ENCODE peak calls at places on chromosome 12, in eight cellular contexts. L is GM10248; A is CD4-positive, alpha-beta T cell; R is amniotic epithelial cell; V is activated effector memory CD4-positive, alpha-beta T cell treated with Interleukin-2 at 50 U/mL for 16 hours; J is thoracic aorta; Q is activated T-helper 1 cell treated with anti-CD3 and anti-CD28 coated beads, Interleukin-12 subunit alpha, Interleukin-12 subunit beta, Interleukin-2, Interleukin-4 antibody, amounts not matched to agents 30 ng/mL and 10 ng/mL and 1 ng/mL, durations not matched to agents 14 hours and 24 hours and 36 hours; F is brain microvascular endothelial cell. G is an unnamed sample.

GRCh38 chr12:43434614-43435013 is 117.4 kb downstream of the ADAMTS20 start:
- DNase-seq in J (no peak), Q (no peak), V (no peak), R (peak), L (no peak), F (no peak), A (no peak), G (no peak)

GRCh38 chr12:108618079-108618952 is 15.4 kb downstream of the SELPLG start:
- DNase-seq in A (peak), L (peak), Q (peak), J (no peak), V (peak), F (peak), R (peak), G (peak)

GRCh38 chr12:68686262-68686594 is 550 bp upstream of the NUP107 start:
- DNase-seq in J (no peak), A (no peak), F (no peak), L (no peak), R (no peak), V (no peak), Q (no peak), G (no peak)

GRCh38 chr12:63915105-63915830 is 70.8 kb downstream of the SRGAP1 start:
- DNase-seq in R (peak), L (no peak), J (no peak), A (no peak), F (peak), Q (no peak), V (no peak), G (no peak)

GRCh38 chr12:39839072-39839471 is 219.5 kb upstream of the ABCD2 start:
- DNase-seq in V (no peak), R (no peak), J (no peak), F (no peak), A (no peak), L (no peak), Q (no peak), G (no peak)

GRCh38 chr12:70920251-70920851 is at the start of gene PTPRR:
- DNase-seq in L (no peak), F (no peak), A (no peak), V (no peak), J (no peak), Q (no peak), R (no peak), G (no peak)

GRCh38 chr12:109131522-109132050 is 15.2 kb downstream of the ACACB start:
- DNase-seq in L (no peak), R (no peak), V (no peak), J (no peak), A (no peak), Q (no peak), F (no peak), G (no peak)

GRCh38 chr12:106903241-106903950 is 52.3 kb upstream of the TMEM263 start:
- DNase-seq in V (peak), A (peak), Q (peak), R (peak), J (peak), F (peak), L (peak), G (peak)

GRCh38 chr12:115474525-115475353 is 790.8 kb upstream of the TBX3 start:
- DNase-seq in J (no peak), R (no peak), L (no peak), Q (no peak), A (no peak), V (no peak), F (no peak), G (no peak)

GRCh38 chr12:94803939-94804338 is 153.6 kb upstream of the TMCC3 start:
- DNase-seq in V (no peak), R (no peak), L (no peak), J (no peak), A (no peak), Q (no peak), F (no peak), G (no peak)

GRCh38 chr12:57086951-57087688 is 1.8 kb upstream of the NAB2 start:
- DNase-seq in R (peak), L (peak), Q (peak), J (peak), A (peak), V (peak), F (peak), G (peak)

GRCh38 chr12:50390284-50390683 is 6.1 kb downstream of the FAM186A start:
- DNase-seq in V (no peak), L (no peak), A (no peak), F (peak), J (no peak), R (peak), Q (no peak), G (no peak)

GRCh38 chr12:108856428-108857157 is 790 bp downstream of the SSH1 start:
- DNase-seq in V (peak), J (peak), A (peak), F (peak), R (peak), Q (peak), L (no peak), G (peak)

GRCh38 chr12:112734859-112735258 is 56.7 kb upstream of the RPH3A start:
- DNase-seq in Q (no peak), R (no peak), V (no peak), F (no peak), J (no peak), L (no peak), A (no peak), G (no peak)

GRCh38 chr12:89968151-89968699 is 259.6 kb upstream of the ATP2B1 start:
- DNase-seq in A (no peak), R (no peak), V (no peak), L (no peak), Q (no peak), F (no peak), J (no peak), G (no peak)

G was measured in naive thymus-derived CD8-positive, alpha-beta T cell.